ENCODE peak calls at places on chromosomes 12 and 14, in ten cellular contexts. G, Q, Y, F, S, J, K, T, V and P are unnamed samples.

GRCh38 chr14:74425525-74426201 is 347 bp downstream of the SYNDIG1L start:
- DNase-seq in K (no peak), Q (no peak), G (no peak), S (peak; percentile 78), J (no peak), F (peak; percentile 66), T (peak; percentile 65), Y (peak; percentile 55), V (peak; percentile 73), P (peak; percentile 47)

GRCh38 chr12:76547526-76547925 is 12.0 kb downstream of the OSBPL8 start:
- DNase-seq in Q (no peak), Y (no peak), S (no peak), K (no peak), V (no peak), F (no peak), J (no peak), G (no peak), T (no peak), P (no peak)

GRCh38 chr14:96634896-96635295 is 132.7 kb downstream of the PAPOLA start:
- DNase-seq in K (no peak), Q (no peak), V (no peak), G (no peak), F (no peak), Y (no peak), J (no peak), S (no peak), T (no peak), P (no peak)

GRCh38 chr14:100989924-100990323 is 86.4 kb upstream of the RTL1 start:
- DNase-seq in Q (no peak), J (no peak), G (no peak), V (no peak), S (no peak), Y (peak; percentile 60), F (no peak), K (peak; percentile 53), T (no peak), P (no peak)

GRCh38 chr12:67034110-67034879 is 234.9 kb upstream of the CAND1 start:
- DNase-seq in Y (peak; percentile 11), V (no peak), K (peak; percentile 2), F (no peak), T (no peak), S (no peak), J (peak; percentile 52), Q (no peak), G (no peak), P (no peak)

GRCh38 chr12:67925077-67925476 is 64.2 kb upstream of the IFNG-AS1 start:
- DNase-seq in T (no peak), F (no peak), Q (no peak), G (no peak), S (no peak), Y (no peak), V (no peak), K (no peak), J (peak; percentile 32), P (no peak)

GRCh38 chr12:125069616-125070015 is 4.4 kb downstream of the AACS start:
- DNase-seq in G (no peak), J (no peak), T (no peak), S (no peak), F (no peak), K (no peak), Q (no peak), V (no peak), Y (no peak), P (no peak)

GRCh38 chr14:65224799-65225198 is 122.5 kb upstream of the MAX start:
- DNase-seq in Q (no peak), Y (peak; percentile 51), G (no peak), F (no peak), J (peak; percentile 76), T (peak; percentile 51), S (no peak), K (no peak), V (no peak), P (peak; percentile 84)

DNA sequence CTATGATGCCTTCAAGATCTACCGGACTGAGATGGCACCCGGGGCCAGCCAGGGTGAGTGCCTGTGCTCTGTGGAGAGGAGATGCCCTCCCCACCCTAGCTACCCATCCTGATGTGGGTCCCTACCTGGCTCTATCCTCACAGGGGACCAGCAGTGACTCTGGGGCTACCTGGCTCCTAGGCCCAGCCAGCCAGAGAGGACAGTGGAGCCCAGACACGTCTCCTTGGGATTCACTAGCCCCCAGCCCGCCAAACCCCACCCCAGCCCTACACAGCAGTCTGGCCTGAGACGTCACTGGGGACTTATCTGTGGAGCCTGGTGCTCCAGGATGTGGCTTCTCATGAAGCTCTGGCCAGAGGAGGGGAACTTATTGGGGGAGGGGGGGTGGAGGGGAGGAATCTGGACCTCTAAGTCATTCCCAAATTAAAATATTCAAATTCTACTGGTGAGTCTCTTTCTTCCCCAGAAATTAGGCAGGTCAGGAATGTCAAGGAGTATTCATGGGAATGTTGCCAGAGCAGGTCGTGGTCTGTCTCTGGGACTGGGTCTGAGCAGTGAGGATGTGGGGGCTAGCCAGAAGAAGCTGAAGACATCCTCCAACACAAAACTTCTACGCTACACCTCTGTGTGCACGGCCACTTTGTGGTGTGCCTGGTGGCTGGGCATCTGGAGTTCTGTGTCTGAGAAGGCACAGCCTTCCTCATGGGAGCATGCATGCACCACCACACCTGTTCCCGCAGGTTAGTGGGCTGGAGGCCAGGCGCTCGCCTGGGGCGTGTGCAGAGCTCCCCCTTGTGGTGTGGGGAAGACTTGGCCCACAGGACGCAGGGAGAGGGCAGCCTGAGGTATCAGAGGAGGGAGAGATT is 2.7 kb downstream of the CMTM5 start:
- DNase-seq in G (peak; percentile 75), F (peak; percentile 80), T (no peak), V (peak; percentile 79), J (peak; percentile 88), Q (peak; percentile 77), S (peak; percentile 48), K (peak; percentile 17), Y (peak; percentile 63), P (peak; percentile 94)
- H3K27ac ChIP-seq in G (no peak overlapping the region), F (no peak overlapping the region), T (no peak overlapping the region), V (no peak overlapping the region), J (no peak overlapping the region), Q (no peak overlapping the region), S (no peak overlapping the region), K (no peak overlapping the region), Y (no peak overlapping the region), P (no peak overlapping the region)

GRCh38 chr12:71686658-71687025 is 760 bp downstream of the TMEM19 start:
- DNase-seq in T (no peak), S (no peak), K (peak; percentile 19), G (no peak), Y (peak; percentile 57), J (no peak), Q (no peak), V (no peak), F (no peak), P (no peak)

GRCh38 chr12:71691504-71692129 is 5.7 kb downstream of the TMEM19 start:
- DNase-seq in G (peak; percentile 22), Y (no peak), J (peak; percentile 65), S (no peak), V (no peak), T (no peak), K (no peak), F (no peak), Q (no peak), P (peak; percentile 50)

GRCh38 chr12:71685961-71686657 is at the start of gene TMEM19:
- DNase-seq in T (peak; percentile 95), Y (peak; percentile 97), K (peak; percentile 86), J (peak; percentile 93), G (peak; percentile 90), Q (peak; percentile 85), F (peak; percentile 95), S (peak; percentile 81), V (peak; percentile 95), P (peak; percentile 94)

GRCh38 chr12:71685312-71685906 is 473 bp upstream of the TMEM19 start:
- DNase-seq in Y (peak; percentile 40), J (no peak), V (no peak), S (no peak), F (peak; percentile 49), G (peak; percentile 24), K (no peak), T (no peak), Q (no peak), P (peak; percentile 18)

DNA sequence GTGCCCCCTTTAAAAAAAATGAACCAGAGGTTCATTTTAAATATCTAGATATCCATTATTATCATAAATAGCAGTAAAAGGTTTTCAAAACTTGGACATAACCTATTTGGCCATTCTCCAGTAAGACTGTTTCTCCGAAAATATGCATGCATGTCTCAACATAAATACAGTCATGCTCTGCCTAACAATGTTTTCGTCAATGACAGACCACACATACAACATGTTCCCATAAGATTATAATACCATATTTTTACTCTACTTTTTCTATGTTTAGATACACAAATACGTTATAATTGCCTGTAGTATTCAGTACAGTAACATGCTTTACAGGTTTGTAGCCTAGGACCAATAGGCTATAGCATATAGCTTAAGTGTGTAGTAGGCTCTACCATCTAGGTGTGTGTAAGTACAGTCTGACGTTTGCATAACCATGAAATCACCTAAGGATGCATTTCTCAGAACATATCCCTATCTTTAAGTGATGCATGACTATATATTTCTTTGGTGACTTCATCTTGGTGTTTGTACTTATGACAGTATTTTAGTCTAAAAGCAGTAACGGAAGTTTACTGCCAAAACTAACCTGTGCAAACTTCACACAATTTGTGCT is 3.2 kb downstream of the TMEM19 start:
- DNase-seq in Q (no peak), T (no peak), V (no peak), S (no peak), J (no peak), K (no peak), Y (no peak), F (no peak), G (no peak), P (no peak)
- H3K27ac ChIP-seq in Q (no peak overlapping the region), T (no peak overlapping the region), V (no peak overlapping the region), S (no peak overlapping the region), J (no peak overlapping the region), K (no peak overlapping the region), Y (no peak overlapping the region), F (no peak overlapping the region), G (no peak overlapping the region), P (no peak overlapping the region)

GRCh38 chr12:113988064-113988451 is 21.9 kb upstream of the RBM19 start:
- DNase-seq in S (no peak), F (no peak), J (no peak), V (no peak), Y (no peak), T (no peak), K (no peak), G (no peak), Q (no peak), P (no peak)

GRCh38 chr12:113990548-113991223 is 24.6 kb upstream of the RBM19 start:
- DNase-seq in K (no peak), S (no peak), Q (no peak), T (no peak), V (peak; percentile 34), G (no peak), J (no peak), F (no peak), Y (no peak), P (no peak)

GRCh38 chr12:113994051-113994450 is 27.9 kb upstream of the RBM19 start:
- DNase-seq in T (no peak), V (no peak), J (no peak), S (no peak), Q (no peak), G (no peak), Y (no peak), F (no peak), K (no peak), P (no peak)

GRCh38 chr12:113988976-113989375 is 22.9 kb upstream of the RBM19 start:
- DNase-seq in Y (no peak), Q (no peak), G (no peak), T (no peak), F (no peak), V (no peak), K (no peak), S (no peak), J (no peak), P (no peak)

GRCh38 chr12:113991224-113992044 is 25.3 kb upstream of the RBM19 start:
- DNase-seq in F (no peak), Y (no peak), T (no peak), S (no peak), V (no peak), G (no peak), J (no peak), K (no peak), Q (no peak), P (no peak)
- H3K27ac ChIP-seq in F (no peak overlapping the region), Y (no peak overlapping the region), T (no peak overlapping the region), S (no peak overlapping the region), V (no peak overlapping the region), G (no peak overlapping the region), J (no peak overlapping the region), K (no peak overlapping the region), Q (no peak overlapping the region), P (no peak overlapping the region)

GRCh38 chr12:112381421-112381897 is 772 bp downstream of the HECTD4 start:
- DNase-seq in T (peak; percentile 68), G (peak; percentile 34), J (peak; percentile 27), Q (no peak), V (peak; percentile 62), K (no peak), F (peak; percentile 56), S (no peak), Y (peak; percentile 49), P (peak; percentile 24)

GRCh38 chr12:112375105-112375504 is 7.1 kb downstream of the HECTD4 start:
- DNase-seq in V (no peak), S (no peak), G (no peak), Q (no peak), F (no peak), Y (no peak), T (no peak), J (no peak), K (no peak), P (no peak)

GRCh38 chr12:112381898-112382796 is at the start of gene HECTD4:
- DNase-seq in V (peak; percentile 98), G (peak; percentile 95), Y (peak; percentile 98), F (peak; percentile 98), S (peak; percentile 94), Q (peak; percentile 92), T (peak; percentile 96), K (peak; percentile 75), J (peak; percentile 97), P (peak; percentile 99)

GRCh38 chr12:112382866-112383265 is 635 bp upstream of the HECTD4 start:
- DNase-seq in Q (no peak), V (no peak), T (no peak), Y (no peak), J (no peak), K (no peak), G (no peak), F (no peak), S (no peak), P (no peak)

DNA sequence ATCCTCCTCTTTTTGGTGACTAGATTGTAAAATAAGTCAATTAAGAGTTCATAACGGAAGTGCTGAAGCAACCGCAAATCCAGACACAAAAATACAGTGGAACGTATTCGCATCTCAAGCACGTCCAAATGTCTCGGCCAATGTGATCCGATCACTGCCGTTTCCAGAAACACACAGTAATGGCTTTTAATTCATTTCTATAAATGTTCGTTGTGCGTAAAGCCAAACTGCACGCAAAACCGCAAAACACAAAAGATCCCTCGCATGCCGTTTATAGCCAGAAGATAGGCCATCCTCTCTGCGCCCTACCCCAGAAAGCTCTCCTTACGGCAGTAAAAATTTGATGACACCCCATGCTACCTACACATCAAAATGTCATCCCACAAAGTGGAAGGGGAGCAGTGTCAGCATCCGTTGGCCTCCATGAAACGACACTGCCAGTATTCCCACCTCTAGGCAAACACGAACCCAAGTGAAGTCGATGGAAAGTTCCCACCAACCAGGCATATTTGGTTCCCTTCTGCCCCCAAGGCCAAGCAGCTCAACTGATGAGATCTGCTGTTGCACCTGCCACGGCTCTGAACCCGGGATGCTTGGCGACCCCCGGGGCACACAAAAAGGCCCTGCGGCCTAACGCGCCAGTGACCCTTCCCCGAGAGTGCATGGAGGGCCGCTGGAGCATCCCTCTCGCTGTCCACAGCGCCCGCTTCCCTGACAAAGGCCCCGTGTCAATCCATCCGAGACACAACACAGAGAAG is 1.4 kb downstream of the HECTD4 start:
- DNase-seq in Y (peak; percentile 41), G (peak; percentile 13), V (peak; percentile 17), K (no peak), T (no peak), F (no peak), Q (no peak), S (no peak), J (no peak), P (no peak)
- H3K27ac ChIP-seq in Y (peak overlapping the region; percentile 11), G (peak overlapping the region; percentile 87), V (peak overlapping the region; percentile 93), K (peak overlapping the region; percentile 1), T (peak overlapping the region; percentile 73), F (peak overlapping the region; percentile 92), Q (peak overlapping the region; percentile 86), S (no peak overlapping the region), J (no peak overlapping the region), P (peak overlapping the region; percentile 88)